ENCODE peak calls at places on chromosomes 7 and 10, in four cellular contexts. N is GM23338, O is choroid plexus epithelial cell, B is NCI-H1417. R is an unnamed sample.
A peak's percentile ranks its signal among the peaks of the same experiment; 100 is the strongest.

GRCh38 chr7:15280078-15280734 is 281.6 kb downstream of the AGMO start:
- DNase-seq in B (no peak), N (peak; percentile 4), O (no peak), R (no peak)

GRCh38 chr7:47495269-47495875 is 86.5 kb downstream of the TNS3 start:
- DNase-seq in B (no peak), N (no peak), O (no peak), R (no peak)

GRCh38 chr10:75611081-75611971 is 179.9 kb downstream of the LRMDA start:
- DNase-seq in B (no peak), O (no peak), N (no peak), R (no peak)

GRCh38 chr7:13908667-13909382 is 80.6 kb downstream of the ETV1 start:
- DNase-seq in N (no peak), B (peak; percentile 27), O (peak; percentile 66), R (peak; percentile 38)

GRCh38 chr10:125076891-125077643 is 83.3 kb downstream of the CTBP2 start:
- DNase-seq in B (no peak), O (peak; percentile 77), N (no peak), R (no peak)

GRCh38 chr7:30321992-30322637 is 37.7 kb downstream of the ZNRF2 start:
- DNase-seq in B (no peak), O (peak; percentile 17), N (no peak), R (no peak)

GRCh38 chr10:114779803-114780609 is 41.6 kb upstream of the FHIP2A start:
- DNase-seq in O (peak; percentile 78), B (no peak), N (no peak), R (peak; percentile 36)

GRCh38 chr7:33937871-33938270 is 32.5 kb downstream of the BMPER start:
- DNase-seq in N (no peak), B (no peak), O (no peak), R (no peak)

GRCh38 chr7:87574630-87575029 is 26.1 kb downstream of the ABCB1 start:
- DNase-seq in O (peak; percentile 46), B (no peak), N (no peak), R (no peak)

GRCh38 chr10:101843032-101843991 is at the start of gene KCNIP2:
- DNase-seq in N (peak; percentile 92), B (peak; percentile 58), O (no peak), R (peak; percentile 88)

GRCh38 chr7:22452142-22452763 is 47.7 kb downstream of the STEAP1B start:
- DNase-seq in O (peak; percentile 61), N (peak; percentile 95), B (no peak), R (peak; percentile 81)

GRCh38 chr10:126576336-126576735 is 94.2 kb downstream of the C10orf90 start:
- DNase-seq in O (peak; percentile 77), B (no peak), N (no peak), R (no peak)

GRCh38 chr7:99036531-99037175 is 107.3 kb downstream of the SMURF1 start:
- DNase-seq in N (peak; percentile 86), O (peak; percentile 90), B (no peak), R (peak; percentile 73)

GRCh38 chr7:151233111-151233701 is 923 bp downstream of the CHPF2 start:
- DNase-seq in O (peak; percentile 81), B (no peak), N (peak; percentile 57), R (no peak)

GRCh38 chr10:104057717-104058116 is 28.0 kb downstream of the COL17A1 start:
- DNase-seq in B (no peak), O (no peak), N (no peak), R (peak; percentile 82)

GRCh38 chr7:34900891-34901493 is 136.3 kb downstream of the DPY19L1 start:
- DNase-seq in B (no peak), N (peak; percentile 89), O (peak; percentile 10), R (peak; percentile 47)

GRCh38 chr10:19929466-19930140 is 113.4 kb downstream of the PLXDC2 start:
- DNase-seq in O (peak; percentile 84), N (no peak), B (no peak), R (no peak)

GRCh38 chr10:127649642-127650041 is 87.3 kb upstream of the FOXI2 start:
- DNase-seq in B (no peak), O (peak; percentile 8), N (peak; percentile 88), R (peak; percentile 69)

GRCh38 chr10:7819126-7819470 is 793 bp downstream of the TAF3 start:
- DNase-seq in O (peak; percentile 67), N (peak; percentile 67), B (no peak), R (peak; percentile 82)

GRCh38 chr7:91288208-91288824 is 24.1 kb downstream of the FZD1 start:
- DNase-seq in B (peak; percentile 51), N (peak; percentile 89), O (peak; percentile 53), R (peak; percentile 70)

GRCh38 chr7:99224263-99224947 is 16.5 kb upstream of the KPNA7 start:
- DNase-seq in B (no peak), N (no peak), O (peak; percentile 17), R (no peak)

GRCh38 chr7:127239814-127240213 is 12.9 kb downstream of the GRM8 start:
- DNase-seq in B (no peak), O (no peak), N (peak; percentile 65), R (peak; percentile 36)

GRCh38 chr7:129479831-129480230 is 22.5 kb upstream of the SMKR1 start:
- DNase-seq in B (no peak), N (no peak), O (no peak), R (no peak)

GRCh38 chr10:129946868-129947267 is 17.2 kb downstream of the EBF3 start:
- DNase-seq in O (no peak), B (no peak), N (no peak), R (no peak)

GRCh38 chr7:141333459-141333858 is 217.8 kb upstream of the AGK start:
- DNase-seq in B (no peak), O (no peak), N (peak; percentile 85), R (peak; percentile 84)

GRCh38 chr10:113362645-113363091 is 190.2 kb upstream of the HABP2 start:
- DNase-seq in O (peak; percentile 38), B (no peak), N (no peak), R (no peak)

GRCh38 chr10:132571565-132572544 is 34.3 kb downstream of the INPP5A start:
- DNase-seq in O (peak; percentile 84), N (peak; percentile 70), B (no peak), R (peak; percentile 49)

GRCh38 chr7:158316466-158317031 is 271.1 kb downstream of the PTPRN2 start:
- DNase-seq in B (no peak), N (no peak), O (no peak), R (no peak)

GRCh38 chr7:112892263-112892662 is 102.1 kb upstream of the TMEM168 start:
- DNase-seq in B (no peak), O (peak; percentile 53), N (no peak), R (no peak)

GRCh38 chr10:61503051-61503450 is 49.9 kb upstream of the TMEM26 start:
- DNase-seq in N (no peak), O (no peak), B (no peak), R (no peak)

GRCh38 chr10:62459072-62459471 is 84.9 kb downstream of the ZNF365 start:
- DNase-seq in B (no peak), O (peak; percentile 24), N (no peak), R (no peak)